ENCODE peak calls at places on chromosomes 1 and 21, in eight cellular contexts. L is sigmoid colon, M is tibial nerve, U is fibroblast of pulmonary artery, D is heart left ventricle, H is BJ, V is fibroblast of lung, J is IMR-90. I is an unnamed sample.
A peak's percentile ranks its signal among the peaks of the same experiment; 100 is the strongest.

GRCh38 chr1:6686294-6686693 is 15.3 kb downstream of the DNAJC11 start:
- DNase-seq in J (peak; percentile 50), V (peak; percentile 36), L (no peak), H (no peak), M (no peak), U (no peak), D (peak; percentile 49), I (peak; percentile 10)

GRCh38 chr1:94411217-94411616 is 7.0 kb upstream of the ABCD3 start:
- DNase-seq in D (no peak), V (no peak), M (no peak), U (no peak), L (no peak), H (no peak), J (no peak), I (no peak)

GRCh38 chr1:208190784-208191183 is 53.4 kb downstream of the PLXNA2 start:
- DNase-seq in L (no peak), V (no peak), M (no peak), H (no peak), J (no peak), U (no peak), D (no peak), I (no peak)

GRCh38 chr1:174222166-174222949 is 63.0 kb downstream of the RABGAP1L start:
- DNase-seq in D (no peak), H (no peak), L (no peak), M (no peak), V (peak; percentile 91), U (peak; percentile 78), J (peak; percentile 82), I (peak; percentile 86)

GRCh38 chr1:159005676-159006075 is 4.0 kb upstream of the IFI16 start:
- DNase-seq in D (peak; percentile 39), U (peak; percentile 83), J (no peak), V (peak; percentile 53), M (no peak), L (no peak), H (no peak), I (no peak)

GRCh38 chr1:97904528-97904927 is 16.3 kb downstream of the DPYD start:
- DNase-seq in U (peak; percentile 86), H (no peak), M (no peak), L (no peak), V (peak; percentile 62), D (no peak), J (peak; percentile 54), I (peak; percentile 80)

GRCh38 chr1:236009193-236009592 is 55.7 kb downstream of the NID1 start:
- DNase-seq in D (no peak), U (no peak), L (no peak), H (no peak), V (no peak), J (peak; percentile 35), M (no peak), I (peak; percentile 77)

GRCh38 chr1:6412896-6413295 is 6.8 kb downstream of the HES2 start:
- DNase-seq in M (no peak), L (no peak), J (no peak), U (peak; percentile 21), H (no peak), D (no peak), V (peak; percentile 62), I (no peak)

GRCh38 chr1:217586586-217586985 is 44.3 kb downstream of the GPATCH2 start:
- DNase-seq in M (no peak), L (no peak), H (no peak), D (no peak), J (peak; percentile 41), V (peak; percentile 12), U (peak; percentile 13), I (peak; percentile 37)

GRCh38 chr1:40197656-40198055 is 36.5 kb downstream of the RLF start:
- DNase-seq in H (no peak), M (no peak), V (no peak), L (no peak), J (no peak), D (no peak), U (no peak), I (no peak)
- TF ChIP-seq CTCF in H (no peak), M (no peak), V (no peak), L (no peak), J (peak; percentile 14), D (no peak), U (peak; percentile 23), I (peak; percentile 22)

DNA sequence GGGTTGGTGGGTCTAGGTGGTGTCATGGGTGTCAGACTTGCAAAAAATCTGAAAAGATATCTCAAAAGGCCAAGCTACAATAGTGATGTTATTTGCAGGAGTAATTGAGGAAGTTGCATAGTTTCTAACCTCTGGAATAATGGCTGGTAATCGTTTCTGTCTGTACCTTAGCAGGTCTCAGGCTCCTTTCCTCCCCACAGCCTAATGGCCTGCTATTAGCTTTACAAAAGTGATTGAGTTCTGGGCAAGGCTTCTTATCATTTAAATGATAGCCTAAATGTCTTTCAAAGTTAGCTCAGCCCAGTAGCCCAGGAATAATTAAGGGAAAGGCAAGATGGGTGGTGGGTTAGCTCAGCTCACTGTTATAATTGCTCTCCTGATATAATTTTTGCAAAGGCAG is 37.7 kb upstream of the IGSF5 start:
- DNase-seq in V (no peak), U (no peak), M (no peak), J (no peak), L (no peak), D (no peak), H (no peak), I (no peak)
- H3K4me3 ChIP-seq in V (no peak overlapping the region), U (no peak overlapping the region), M (no peak overlapping the region), J (no peak overlapping the region), L (no peak overlapping the region), D (no peak overlapping the region), H (no peak overlapping the region), I (no peak overlapping the region)

GRCh38 chr1:64581786-64582185 is 111.9 kb downstream of the CACHD1 start:
- DNase-seq in U (no peak), D (no peak), M (no peak), L (no peak), V (no peak), J (no peak), H (no peak), I (no peak)

DNA sequence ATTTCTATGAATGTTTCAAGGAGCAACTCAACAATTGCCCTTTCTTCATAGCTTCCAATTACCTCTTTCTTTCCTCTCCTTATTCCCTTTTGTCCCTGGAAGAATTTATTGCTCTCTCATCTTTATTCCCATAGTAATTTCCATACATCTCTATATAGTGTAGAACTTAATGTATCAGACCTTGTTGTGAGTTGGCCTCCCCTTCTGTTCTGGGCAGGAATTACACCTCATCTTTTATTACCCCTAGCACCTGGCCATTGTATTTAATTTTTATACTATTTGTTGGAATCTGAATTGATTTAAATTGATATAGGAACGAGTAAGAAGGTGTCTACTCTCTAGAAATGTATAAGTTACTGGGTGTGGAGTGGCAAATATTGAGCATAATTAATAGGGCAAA is 114.5 kb downstream of the CACHD1 start:
- DNase-seq in H (no peak), U (no peak), M (no peak), D (no peak), V (no peak), J (no peak), L (no peak), I (peak; percentile 21)
- TF ChIP-seq CTCF in H (no peak), U (peak; percentile 37), M (no peak), D (no peak), V (peak; percentile 44), J (peak; percentile 15), L (no peak), I (peak; percentile 54)

GRCh38 chr1:15950302-15950701 is 25.6 kb downstream of the ZBTB17 start:
- DNase-seq in M (no peak), L (no peak), U (no peak), H (no peak), J (no peak), D (no peak), V (no peak), I (no peak)
- H3K4me3 ChIP-seq in M (no peak overlapping the region), L (no peak overlapping the region), U (no peak overlapping the region), H (no peak overlapping the region), J (no peak overlapping the region), D (no peak overlapping the region), V (no peak overlapping the region), I (no peak overlapping the region)

I was measured in choroid plexus epithelial cell.